ENCODE peak calls at places on chromosomes 3 and 15, in six cellular contexts. A is K562, I is HCT116, S is H1, R is HepG2, E is GM12878. O is an unnamed sample.

GRCh38 chr15:60469893-60470641 is 8.9 kb downstream of the ICE2 start:
- DNase-seq in A (no peak), I (no peak), S (no peak), R (peak), E (no peak), O (peak)

GRCh38 chr15:86016750-86017149 is 62.9 kb upstream of the AGBL1 start:
- DNase-seq in A (no peak), I (no peak), S (no peak), R (no peak), E (no peak), O (no peak)

GRCh38 chr15:42156266-42156922 is at the start of gene PLA2G4F:
- DNase-seq in A (no peak), I (no peak), S (no peak), R (no peak), E (no peak), O (no peak)

GRCh38 chr15:98580577-98580976 is 67.8 kb upstream of the IGF1R start:
- DNase-seq in A (no peak), I (no peak), S (no peak), R (no peak), E (no peak), O (no peak)

GRCh38 chr15:100715571-100716455 is 113.4 kb downstream of the ASB7 start:
- DNase-seq in A (no peak), I (no peak), S (peak), R (peak), E (no peak), O (no peak)

GRCh38 chr3:112793311-112794081 is 53.2 kb downstream of the CD200R1L start:
- DNase-seq in A (no peak), I (no peak), S (no peak), R (no peak), E (no peak), O (no peak)

GRCh38 chr3:141272906-141273662 is 41.5 kb downstream of the PXYLP1 start:
- DNase-seq in A (no peak), I (no peak), S (no peak), R (no peak), E (no peak), O (no peak)

GRCh38 chr3:131381445-131382291 is at the start of gene NUDT16:
- DNase-seq in A (peak), I (peak), S (peak), R (peak), E (peak), O (peak)

GRCh38 chr15:60713096-60714084 is 234.4 kb upstream of the ICE2 start:
- DNase-seq in A (no peak), I (no peak), S (no peak), R (no peak), E (no peak), O (peak)

GRCh38 chr15:52163321-52164190 is 27.6 kb downstream of the GNB5 start:
- DNase-seq in A (peak), I (no peak), S (peak), R (no peak), E (no peak), O (no peak)

GRCh38 chr3:12559520-12559919 is 2.6 kb downstream of the MKRN2 start:
- DNase-seq in A (no peak), I (no peak), S (no peak), R (no peak), E (no peak), O (no peak)

GRCh38 chr3:82163907-82164520 is 402.6 kb upstream of the GBE1 start:
- DNase-seq in A (peak), I (peak), S (no peak), R (no peak), E (no peak), O (peak)

GRCh38 chr15:44662478-44663409 is 718 bp downstream of the SPG11 start:
- DNase-seq in A (peak), I (peak), S (no peak), R (peak), E (peak), O (no peak)

GRCh38 chr3:42055291-42055690 is 35.9 kb upstream of the TRAK1 start:
- DNase-seq in A (no peak), I (no peak), S (no peak), R (peak), E (no peak), O (no peak)
- TF ChIP-seq MAX in A (no peak), I (no peak), S (no peak), R (peak), E (no peak), O (no peak)

DNA sequence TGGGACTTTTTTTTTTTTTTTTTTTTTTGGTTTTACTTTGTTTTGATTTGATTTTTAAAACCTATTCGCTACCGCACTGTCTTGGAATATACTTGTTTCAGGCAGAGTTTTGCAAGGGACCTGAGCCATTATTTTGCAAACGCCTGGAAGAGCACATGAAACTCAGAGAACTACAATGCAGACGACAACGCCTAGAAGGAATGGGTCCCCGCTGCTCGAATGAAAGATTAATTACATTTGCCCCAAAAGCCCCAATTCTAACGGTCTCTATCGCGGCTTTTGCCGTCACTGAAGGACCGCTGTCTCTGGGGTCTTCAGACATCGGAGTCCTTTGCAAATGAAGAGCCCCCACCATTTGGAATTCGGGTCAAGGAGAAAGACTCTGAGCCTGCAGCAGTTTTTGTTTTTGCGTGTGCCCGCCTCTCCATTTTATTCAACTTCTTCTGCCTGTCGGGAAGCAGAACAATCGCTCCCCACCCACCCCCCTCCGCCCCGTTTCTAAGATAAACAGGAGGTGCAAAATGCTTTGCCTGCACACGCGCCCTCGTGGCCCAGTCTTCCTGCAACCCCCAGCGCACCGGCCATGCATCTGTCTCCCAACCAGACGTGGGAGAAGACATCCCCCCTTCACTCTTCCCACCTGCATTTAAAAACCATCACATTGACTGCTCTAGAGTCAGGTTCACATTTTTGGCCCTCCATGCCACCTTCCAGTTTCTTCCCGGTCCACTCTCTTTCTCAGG is 13.5 kb downstream of the SOX2 start:
- DNase-seq in A (no peak), I (no peak), S (peak), R (no peak), E (no peak), O (no peak)
- TF ChIP-seq EZH2 in A (no peak), I (no peak), S (no peak), R (no peak), E (no peak), O (no peak)

GRCh38 chr3:31699309-31699953 is 166.7 kb downstream of the STT3B start:
- DNase-seq in A (no peak), I (no peak), S (no peak), R (no peak), E (no peak), O (peak)
- TF ChIP-seq MAX in A (no peak), I (no peak), S (no peak), R (no peak), E (no peak), O (no peak)

GRCh38 chr3:137769321-137770065 is 5.4 kb downstream of the SOX14 start:
- DNase-seq in A (no peak), I (no peak), S (no peak), R (no peak), E (no peak), O (no peak)

GRCh38 chr3:137772231-137772617 is 8.1 kb downstream of the SOX14 start:
- DNase-seq in A (no peak), I (no peak), S (no peak), R (no peak), E (no peak), O (no peak)

GRCh38 chr3:137770821-137771399 is 6.8 kb downstream of the SOX14 start:
- DNase-seq in A (no peak), I (no peak), S (peak), R (no peak), E (no peak), O (no peak)

GRCh38 chr3:137770066-137770805 is 6.1 kb downstream of the SOX14 start:
- DNase-seq in A (no peak), I (no peak), S (peak), R (no peak), E (no peak), O (no peak)

GRCh38 chr3:137771401-137772230 is 7.5 kb downstream of the SOX14 start:
- DNase-seq in A (no peak), I (no peak), S (peak), R (no peak), E (no peak), O (no peak)
- TF ChIP-seq EZH2 in A (no peak), I (no peak), S (peak), R (peak), E (no peak), O (peak)

DNA sequence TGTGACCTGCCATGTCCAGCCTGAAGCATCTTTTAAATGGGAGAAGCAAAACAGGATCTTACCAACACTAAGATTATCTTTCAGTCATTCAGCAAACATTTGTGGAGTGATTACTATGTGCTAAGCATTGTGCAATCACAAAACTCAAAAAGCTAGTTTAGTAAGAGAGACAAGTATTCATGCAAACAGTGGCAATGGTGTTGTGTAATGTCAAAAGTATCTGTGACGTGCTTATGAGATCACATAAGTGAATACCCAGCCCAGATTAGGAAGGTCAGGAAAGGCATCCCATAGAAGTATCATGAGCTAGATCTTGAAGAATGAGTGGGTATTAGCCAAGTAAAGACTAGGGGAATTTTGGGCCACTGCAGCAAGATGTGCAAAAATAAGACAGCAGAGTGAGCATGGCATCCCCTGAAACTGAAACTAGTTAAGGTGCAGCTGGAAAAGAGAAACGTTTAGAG is 32.1 kb downstream of the SEC62 start:
- DNase-seq in A (no peak), I (no peak), S (no peak), R (peak), E (no peak), O (no peak)
- TF ChIP-seq MAX in A (no peak), I (no peak), S (no peak), R (no peak), E (no peak), O (no peak)

GRCh38 chr3:138348950-138349739 is 766 bp downstream of the MRAS start:
- DNase-seq in A (no peak), I (no peak), S (peak), R (peak), E (no peak), O (peak)

GRCh38 chr3:138347084-138347483 is 1.3 kb upstream of the MRAS start:
- DNase-seq in A (no peak), I (no peak), S (no peak), R (no peak), E (no peak), O (no peak)

GRCh38 chr3:138349926-138350665 is 1.7 kb downstream of the MRAS start:
- DNase-seq in A (peak), I (no peak), S (no peak), R (peak), E (no peak), O (peak)

GRCh38 chr3:138351151-138351550 is 2.8 kb downstream of the MRAS start:
- DNase-seq in A (no peak), I (no peak), S (no peak), R (no peak), E (no peak), O (no peak)

DNA sequence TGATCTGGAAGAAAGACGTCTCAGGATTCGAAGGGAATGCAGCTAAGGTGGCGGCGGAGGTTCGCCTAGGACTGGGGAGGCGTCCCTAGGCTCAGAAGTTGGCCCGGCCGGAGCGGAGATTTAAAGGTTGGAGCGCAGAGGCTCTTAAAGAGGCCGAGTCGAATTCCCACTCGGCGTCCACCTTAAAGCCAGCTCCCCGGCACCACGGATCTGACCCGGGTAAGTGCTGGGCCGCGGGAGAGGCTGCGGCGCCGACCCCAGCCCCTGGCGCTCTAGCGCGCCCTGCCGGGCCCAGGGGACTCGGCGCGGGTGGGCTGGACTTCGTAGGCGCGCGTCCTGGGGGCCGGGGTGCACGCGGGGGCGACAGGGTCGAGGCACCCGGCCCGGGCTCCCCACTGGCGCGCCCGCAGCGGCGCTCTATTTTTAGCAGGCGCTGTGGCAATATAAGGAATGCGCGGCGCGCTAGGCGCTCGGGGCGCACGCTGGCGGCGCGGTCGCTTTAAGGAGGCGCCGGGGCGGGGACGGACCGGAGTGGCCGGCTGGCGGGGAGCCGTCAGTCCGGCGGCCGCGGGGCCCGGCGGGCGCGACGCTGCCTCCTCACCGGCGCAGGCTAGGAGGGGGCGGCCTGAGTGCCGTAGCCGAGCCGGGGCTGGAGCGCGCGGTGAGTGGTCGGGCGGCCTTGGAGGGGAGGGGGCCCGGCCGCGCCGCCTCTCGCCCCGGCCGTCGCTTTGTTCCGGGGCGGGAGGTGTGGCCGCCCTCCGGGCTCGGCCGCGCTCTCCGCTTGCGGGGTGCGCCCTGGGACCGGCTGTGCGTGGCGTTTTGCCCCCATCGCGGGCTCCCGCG is at the start of gene MRAS:
- DNase-seq in A (peak), I (peak), S (peak), R (peak), E (no peak), O (peak)
- TF ChIP-seq EZH2 in A (no peak), I (no peak), S (peak), R (no peak), E (no peak), O (no peak)